ENCODE peak calls at places on chromosomes 1 and 21, in five cellular contexts. One of them, this sample, is unnamed.
A peak's percentile ranks its signal among the peaks of the same experiment; 100 is the strongest.

GRCh38 chr1:153630384-153630783 is 2.1 kb downstream of the S100A1 start:
- DNase-seq in prostate gland: no peak
- DNase-seq in stomach: no peak
- DNase-seq in GM23338: no peak
- DNase-seq in HL-60: no peak
- DNase-seq in this sample: no peak

GRCh38 chr1:3510136-3510955 is 55.9 kb downstream of the ARHGEF16 start:
- DNase-seq in stomach: no peak
- DNase-seq in prostate gland: no peak
- DNase-seq in GM23338: no peak
- DNase-seq in HL-60: no peak
- DNase-seq in this sample: no peak

GRCh38 chr1:9316512-9316911 is 23.8 kb downstream of the SPSB1 start:
- DNase-seq in HL-60: no peak
- DNase-seq in GM23338: no peak
- DNase-seq in prostate gland: no peak
- DNase-seq in stomach: no peak
- DNase-seq in this sample: no peak

GRCh38 chr1:227673441-227673840 is 61.7 kb downstream of the JMJD4 start:
- DNase-seq in GM23338: no peak
- DNase-seq in HL-60: no peak
- DNase-seq in stomach: no peak
- DNase-seq in prostate gland: no peak
- DNase-seq in this sample: no peak

GRCh38 chr1:184145083-184145482 is 93.6 kb downstream of the TSEN15 start:
- DNase-seq in HL-60: no peak
- DNase-seq in prostate gland: no peak
- DNase-seq in GM23338: no peak
- DNase-seq in stomach: no peak
- DNase-seq in this sample: no peak

GRCh38 chr1:31207046-31207445 is 32.6 kb downstream of the NKAIN1 start:
- DNase-seq in stomach: no peak
- DNase-seq in GM23338: no peak
- DNase-seq in HL-60: no peak
- DNase-seq in prostate gland: no peak
- DNase-seq in this sample: no peak

GRCh38 chr1:76901158-76901767 is 34.0 kb downstream of the ST6GALNAC5 start:
- DNase-seq in prostate gland: peak; percentile 5
- DNase-seq in stomach: no peak
- DNase-seq in GM23338: peak; percentile 80
- DNase-seq in HL-60: peak; percentile 56
- DNase-seq in this sample: no peak

GRCh38 chr21:31425158-31425557 is 81.1 kb upstream of the TIAM1 start:
- DNase-seq in GM23338: peak; percentile 78
- DNase-seq in prostate gland: no peak
- DNase-seq in stomach: no peak
- DNase-seq in HL-60: no peak
- DNase-seq in this sample: no peak

GRCh38 chr1:166479052-166479631 is 312.3 kb upstream of the FAM78B start:
- DNase-seq in stomach: peak; percentile 66
- DNase-seq in HL-60: peak; percentile 34
- DNase-seq in GM23338: peak; percentile 67
- DNase-seq in prostate gland: peak; percentile 19
- DNase-seq in this sample: peak; percentile 61

GRCh38 chr1:98086796-98087195 is 166.0 kb upstream of the DPYD start:
- DNase-seq in GM23338: peak; percentile 54
- DNase-seq in HL-60: no peak
- DNase-seq in prostate gland: no peak
- DNase-seq in stomach: no peak
- DNase-seq in this sample: no peak

GRCh38 chr1:3364983-3365382 is 89.5 kb upstream of the ARHGEF16 start:
- DNase-seq in prostate gland: no peak
- DNase-seq in GM23338: no peak
- DNase-seq in stomach: no peak
- DNase-seq in HL-60: no peak
- DNase-seq in this sample: no peak

GRCh38 chr1:65310078-65310587 is 790 bp downstream of the DNAJC6 start:
- DNase-seq in stomach: no peak
- DNase-seq in GM23338: peak; percentile 87
- DNase-seq in prostate gland: no peak
- DNase-seq in HL-60: no peak
- DNase-seq in this sample: peak; percentile 9

GRCh38 chr1:52102336-52103013 is 39.4 kb upstream of the ZFYVE9 start:
- DNase-seq in GM23338: no peak
- DNase-seq in prostate gland: no peak
- DNase-seq in stomach: no peak
- DNase-seq in HL-60: no peak
- DNase-seq in this sample: no peak

GRCh38 chr1:11563560-11564069 is 84.7 kb downstream of the DISP3 start:
- DNase-seq in prostate gland: no peak
- DNase-seq in HL-60: peak; percentile 45
- DNase-seq in stomach: no peak
- DNase-seq in GM23338: no peak
- DNase-seq in this sample: no peak

GRCh38 chr1:150809651-150810050 is 1.6 kb upstream of the CTSK start:
- DNase-seq in stomach: no peak
- DNase-seq in GM23338: no peak
- DNase-seq in prostate gland: no peak
- DNase-seq in HL-60: no peak
- DNase-seq in this sample: no peak

GRCh38 chr1:8938232-8939117 is 7.2 kb upstream of the CA6 start:
- DNase-seq in prostate gland: no peak
- DNase-seq in HL-60: peak; percentile 78
- DNase-seq in GM23338: peak; percentile 28
- DNase-seq in stomach: no peak
- DNase-seq in this sample: no peak

GRCh38 chr1:156435551-156436318 is 64.8 kb downstream of the MEF2D start:
- DNase-seq in HL-60: no peak
- DNase-seq in stomach: peak; percentile 34
- DNase-seq in prostate gland: no peak
- DNase-seq in GM23338: no peak
- DNase-seq in this sample: no peak
- H3K4me3 ChIP-seq in HL-60: no peak overlapping the region
- H3K4me3 ChIP-seq in stomach: peak overlapping the region; percentile 58
- H3K4me3 ChIP-seq in prostate gland: peak overlapping the region; percentile 6
- H3K4me3 ChIP-seq in GM23338: peak overlapping the region; percentile 51
- H3K4me3 ChIP-seq in this sample: peak overlapping the region; percentile 21

GRCh38 chr1:219999821-220000220 is 46.5 kb downstream of the EPRS1 start:
- DNase-seq in stomach: no peak
- DNase-seq in GM23338: no peak
- DNase-seq in HL-60: no peak
- DNase-seq in prostate gland: no peak
- DNase-seq in this sample: no peak
- TF ChIP-seq POLR2AphosphoS5 in stomach: no peak
- TF ChIP-seq POLR2AphosphoS5 in GM23338: no peak
- TF ChIP-seq POLR2AphosphoS5 in HL-60: no peak
- TF ChIP-seq POLR2AphosphoS5 in prostate gland: no peak
- TF ChIP-seq POLR2AphosphoS5 in this sample: no peak

DNA sequence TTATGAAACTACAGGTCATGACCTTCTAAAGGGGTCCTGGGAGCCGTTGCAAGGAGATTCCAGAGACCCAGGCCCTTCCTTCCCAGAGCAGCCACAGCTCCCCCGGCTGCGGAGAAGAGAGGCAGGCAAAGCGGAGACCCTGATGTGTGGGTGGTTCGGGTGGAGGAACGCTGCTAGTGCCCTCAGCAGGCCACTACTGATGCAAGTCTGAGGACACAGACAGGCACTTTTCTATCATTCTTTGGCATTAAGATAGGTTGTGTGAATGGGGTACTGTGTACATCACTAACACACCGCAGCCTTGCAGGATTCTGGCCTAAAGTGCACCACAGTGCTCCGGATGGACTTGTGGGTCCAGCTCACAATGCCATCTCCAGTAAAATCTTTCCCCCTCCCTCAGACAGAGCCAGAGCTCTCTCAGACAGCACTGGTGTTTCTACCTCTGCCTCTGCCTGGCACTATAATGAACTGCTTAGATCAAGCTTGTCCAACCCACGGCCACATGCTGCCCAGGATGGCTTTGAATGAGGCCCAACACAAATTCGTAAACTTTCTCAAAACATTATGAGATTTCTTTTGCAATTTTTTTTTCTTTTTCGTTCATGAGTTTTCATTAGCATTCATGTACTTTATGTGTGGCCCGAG is 121.4 kb downstream of the TGFBR3 start:
- DNase-seq in prostate gland: no peak
- DNase-seq in stomach: no peak
- DNase-seq in HL-60: no peak
- DNase-seq in GM23338: peak; percentile 67
- DNase-seq in this sample: no peak
- H3K27ac ChIP-seq in prostate gland: no peak overlapping the region
- H3K27ac ChIP-seq in stomach: no peak overlapping the region
- H3K27ac ChIP-seq in HL-60: no peak overlapping the region
- H3K27ac ChIP-seq in GM23338: no peak overlapping the region
- H3K27ac ChIP-seq in this sample: no peak overlapping the region

GRCh38 chr1:232149302-232150201 is 480.4 kb downstream of the SIPA1L2 start:
- DNase-seq in stomach: no peak
- DNase-seq in prostate gland: no peak
- DNase-seq in GM23338: no peak
- DNase-seq in HL-60: no peak
- DNase-seq in this sample: no peak
- H3K4me3 ChIP-seq in stomach: no peak overlapping the region
- H3K4me3 ChIP-seq in prostate gland: no peak overlapping the region
- H3K4me3 ChIP-seq in GM23338: no peak overlapping the region
- H3K4me3 ChIP-seq in HL-60: no peak overlapping the region
- H3K4me3 ChIP-seq in this sample: no peak overlapping the region